ENCODE peak calls at places on chromosome 11, in ten cellular contexts. N is NCI-H2171; V is sciatic nerve; F is posterior cingulate gyrus; Q is activated T-helper 1 cell treated with anti-CD3 and anti-CD28 coated beads, Interleukin-12 subunit alpha, Interleukin-12 subunit beta, Interleukin-2, Interleukin-4 antibody, amounts not matched to agents 30 ng/mL and 10 ng/mL and 1 ng/mL, durations not matched to agents 14 hours and 24 hours and 36 hours; M is EL; H is stimulated activated CD8-positive, alpha-beta memory T cell treated with anti-CD3 and anti-CD28 coated beads, Interleukin-4, amount 100 ng/mL, for 1 hour; O is foreskin keratinocyte; J is left ventricle myocardium inferior; L is heart right ventricle. E is an unnamed sample.

GRCh38 chr11:116148056-116148455 is 624.7 kb downstream of the BUD13 start:
- DNase-seq in H (no peak), O (no peak), M (no peak), N (peak), J (no peak), V (no peak), L (no peak), F (no peak), Q (no peak), E (no peak)

GRCh38 chr11:17391493-17392355 is 3.3 kb upstream of the KCNJ11 start:
- DNase-seq in M (no peak), Q (no peak), F (no peak), V (no peak), O (no peak), L (no peak), N (no peak), J (no peak), H (no peak), E (no peak)

GRCh38 chr11:13335319-13335718 is 57.7 kb downstream of the BMAL1 start:
- DNase-seq in V (peak), N (no peak), H (peak), J (peak), F (peak), O (no peak), Q (peak), L (peak), M (peak), E (peak)

GRCh38 chr11:32531528-32531927 is 52.1 kb upstream of the EIF3M start:
- DNase-seq in Q (no peak), O (peak), V (no peak), N (no peak), M (no peak), F (no peak), L (no peak), H (no peak), J (no peak), E (peak)

GRCh38 chr11:12053606-12054361 is 45.4 kb upstream of the DKK3 start:
- DNase-seq in H (no peak), Q (no peak), N (no peak), L (no peak), O (no peak), J (no peak), M (no peak), V (no peak), F (no peak), E (no peak)

GRCh38 chr11:75668508-75669297 is at the start of gene MAP6:
- DNase-seq in F (peak), N (peak), O (no peak), M (peak), H (no peak), L (no peak), V (no peak), J (peak), Q (peak), E (peak)

GRCh38 chr11:75582935-75583709 is 21.1 kb downstream of the SERPINH1 start:
- DNase-seq in V (peak), F (peak), H (peak), M (peak), J (peak), Q (no peak), N (peak), L (peak), O (no peak), E (no peak)

GRCh38 chr11:63564785-63565350 is 1.7 kb upstream of the PLAAT2 start:
- DNase-seq in O (peak), Q (no peak), M (no peak), H (no peak), V (no peak), N (no peak), L (no peak), F (no peak), J (no peak), E (peak)

GRCh38 chr11:66686100-66686785 is 8.6 kb upstream of the RBM4B start:
- DNase-seq in F (no peak), V (no peak), H (no peak), M (no peak), N (no peak), J (no peak), O (peak), Q (no peak), L (no peak), E (peak)

GRCh38 chr11:36354221-36355003 is 58.3 kb downstream of the PRR5L start:
- DNase-seq in O (peak), J (no peak), V (no peak), L (no peak), Q (no peak), H (no peak), F (no peak), N (no peak), M (peak), E (peak)

GRCh38 chr11:62237499-62237898 is 4.5 kb upstream of the SCGB1D2 start:
- DNase-seq in Q (no peak), J (no peak), O (no peak), L (no peak), M (no peak), V (no peak), H (no peak), N (no peak), F (no peak), E (no peak)